ENCODE peak calls at places on chromosome 3, in four cellular contexts. One of them, this sample, is unnamed.

GRCh38 chr3:99498544-99499234 is 139.7 kb upstream of the COL8A1 start:
- DNase-seq in MM.1S: no peak
- DNase-seq in tibial artery: no peak
- DNase-seq in colonic mucosa: no peak
- DNase-seq in this sample: no peak

GRCh38 chr3:86914651-86915050 is 76.3 kb downstream of the VGLL3 start:
- DNase-seq in MM.1S: no peak
- DNase-seq in tibial artery: no peak
- DNase-seq in colonic mucosa: no peak
- DNase-seq in this sample: no peak

GRCh38 chr3:186993210-186993782 is 63.0 kb downstream of the ST6GAL1 start:
- DNase-seq in MM.1S: no peak
- DNase-seq in tibial artery: no peak
- DNase-seq in colonic mucosa: no peak
- DNase-seq in this sample: no peak

GRCh38 chr3:163058190-163058854 is 1561.7 kb downstream of the OTOL1 start:
- DNase-seq in tibial artery: no peak
- DNase-seq in MM.1S: no peak
- DNase-seq in colonic mucosa: peak
- DNase-seq in this sample: no peak

GRCh38 chr3:141368925-141369794 is 856 bp downstream of the ZBTB38 start:
- DNase-seq in tibial artery: no peak
- DNase-seq in MM.1S: peak
- DNase-seq in colonic mucosa: no peak
- DNase-seq in this sample: no peak

GRCh38 chr3:41117398-41117870 is 81.9 kb upstream of the CTNNB1 start:
- DNase-seq in colonic mucosa: peak
- DNase-seq in tibial artery: peak
- DNase-seq in MM.1S: peak
- DNase-seq in this sample: peak

GRCh38 chr3:15778332-15778858 is 19.4 kb downstream of the ANKRD28 start:
- DNase-seq in MM.1S: no peak
- DNase-seq in colonic mucosa: no peak
- DNase-seq in tibial artery: no peak
- DNase-seq in this sample: no peak

GRCh38 chr3:14141602-14142315 is 16.9 kb downstream of the TMEM43 start:
- DNase-seq in MM.1S: no peak
- DNase-seq in tibial artery: no peak
- DNase-seq in colonic mucosa: no peak
- DNase-seq in this sample: no peak

GRCh38 chr3:61894988-61895935 is 333.9 kb downstream of the PTPRG start:
- DNase-seq in colonic mucosa: peak
- DNase-seq in tibial artery: peak
- DNase-seq in MM.1S: peak
- DNase-seq in this sample: peak

GRCh38 chr3:107430214-107431047 is 53.2 kb downstream of the CCDC54 start:
- DNase-seq in colonic mucosa: peak
- DNase-seq in tibial artery: peak
- DNase-seq in MM.1S: peak
- DNase-seq in this sample: no peak

GRCh38 chr3:190566043-190566933 is 52.4 kb downstream of the IL1RAP start:
- DNase-seq in tibial artery: peak
- DNase-seq in MM.1S: no peak
- DNase-seq in colonic mucosa: peak
- DNase-seq in this sample: peak

GRCh38 chr3:168628549-168628948 is 532.8 kb upstream of the GOLIM4 start:
- DNase-seq in colonic mucosa: no peak
- DNase-seq in MM.1S: no peak
- DNase-seq in tibial artery: no peak
- DNase-seq in this sample: no peak

GRCh38 chr3:157914882-157915281 is 191.3 kb downstream of the SHOX2 start:
- DNase-seq in tibial artery: no peak
- DNase-seq in colonic mucosa: no peak
- DNase-seq in MM.1S: no peak
- DNase-seq in this sample: no peak

GRCh38 chr3:111033470-111034108 is 38.0 kb upstream of the NECTIN3 start:
- DNase-seq in colonic mucosa: no peak
- DNase-seq in tibial artery: no peak
- DNase-seq in MM.1S: no peak
- DNase-seq in this sample: no peak

GRCh38 chr3:23385327-23385726 is 182.2 kb downstream of the UBE2E2 start:
- DNase-seq in tibial artery: no peak
- DNase-seq in colonic mucosa: no peak
- DNase-seq in MM.1S: no peak
- DNase-seq in this sample: no peak

GRCh38 chr3:189710620-189711388 is 79.6 kb downstream of the TP63 start:
- DNase-seq in MM.1S: no peak
- DNase-seq in colonic mucosa: peak
- DNase-seq in tibial artery: no peak
- DNase-seq in this sample: no peak

GRCh38 chr3:107106316-107106715 is 270.9 kb upstream of the CCDC54 start:
- DNase-seq in tibial artery: no peak
- DNase-seq in colonic mucosa: no peak
- DNase-seq in MM.1S: no peak
- DNase-seq in this sample: no peak

GRCh38 chr3:156050918-156051317 is 69.5 kb upstream of the KCNAB1 start:
- DNase-seq in tibial artery: no peak
- DNase-seq in MM.1S: no peak
- DNase-seq in colonic mucosa: no peak
- DNase-seq in this sample: no peak

GRCh38 chr3:141863497-141863896 is 12.9 kb upstream of the ATP1B3 start:
- DNase-seq in MM.1S: no peak
- DNase-seq in tibial artery: no peak
- DNase-seq in colonic mucosa: no peak
- DNase-seq in this sample: no peak

GRCh38 chr3:176916777-176917176 is 280.5 kb downstream of the TBL1XR1 start:
- DNase-seq in tibial artery: no peak
- DNase-seq in MM.1S: no peak
- DNase-seq in colonic mucosa: peak
- DNase-seq in this sample: no peak

GRCh38 chr3:57544181-57545125 is at the start of gene DNAH12:
- DNase-seq in tibial artery: no peak
- DNase-seq in colonic mucosa: peak
- DNase-seq in MM.1S: no peak
- DNase-seq in this sample: no peak

GRCh38 chr3:169094204-169094603 is 569.3 kb downstream of the MECOM start:
- DNase-seq in MM.1S: no peak
- DNase-seq in tibial artery: no peak
- DNase-seq in colonic mucosa: no peak
- DNase-seq in this sample: no peak

GRCh38 chr3:82276992-82277391 is 515.5 kb upstream of the GBE1 start:
- DNase-seq in colonic mucosa: no peak
- DNase-seq in tibial artery: no peak
- DNase-seq in MM.1S: no peak
- DNase-seq in this sample: no peak

GRCh38 chr3:129034650-129035049 is 25.9 kb upstream of the GP9 start:
- DNase-seq in tibial artery: no peak
- DNase-seq in MM.1S: no peak
- DNase-seq in colonic mucosa: no peak
- DNase-seq in this sample: no peak

GRCh38 chr3:42746455-42747450 is 26.3 kb downstream of the CCDC13 start:
- DNase-seq in MM.1S: no peak
- DNase-seq in tibial artery: peak
- DNase-seq in colonic mucosa: no peak
- DNase-seq in this sample: peak

DNA sequence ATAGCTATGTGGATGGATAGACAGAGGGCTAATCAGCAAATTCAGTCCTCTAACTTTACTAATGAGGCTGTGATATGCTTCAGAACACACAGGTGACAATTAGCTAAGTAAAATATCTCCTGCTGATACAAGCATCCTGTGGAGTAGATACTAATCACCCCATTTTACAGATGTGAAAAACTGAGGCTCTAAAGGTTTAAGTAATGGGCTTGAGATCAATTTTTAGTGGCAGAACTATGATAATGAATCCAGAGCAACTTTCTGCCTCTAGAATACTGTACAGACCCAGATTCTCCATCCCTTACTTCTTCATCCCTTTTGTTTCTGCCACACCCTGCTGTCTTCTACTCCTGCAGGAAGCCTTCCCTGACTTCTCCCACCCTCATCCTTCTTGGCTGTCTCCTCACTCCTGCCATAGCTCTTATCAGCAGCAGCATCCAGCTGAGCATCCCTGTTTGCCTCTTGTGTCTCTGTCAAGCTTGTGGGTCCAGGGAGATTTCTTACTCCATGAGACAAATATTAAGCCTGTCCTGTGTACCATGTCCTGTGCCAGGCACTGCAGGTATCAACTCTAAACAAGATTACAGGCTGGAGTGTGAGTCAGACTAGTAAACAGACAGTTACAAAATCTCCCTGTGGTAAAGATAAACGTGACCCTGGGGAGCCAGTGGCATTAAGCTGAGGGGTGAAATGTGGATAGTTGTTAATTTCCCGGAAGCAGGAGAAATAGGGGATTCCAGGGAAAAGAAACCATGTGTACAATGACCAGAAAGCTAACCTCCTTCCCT is 39.2 kb downstream of the SLC6A11 start:
- DNase-seq in tibial artery: no peak
- DNase-seq in MM.1S: no peak
- DNase-seq in colonic mucosa: no peak
- DNase-seq in this sample: no peak
- H3K4me3 ChIP-seq in tibial artery: no peak
- H3K4me3 ChIP-seq in MM.1S: no peak
- H3K4me3 ChIP-seq in colonic mucosa: no peak
- H3K4me3 ChIP-seq in this sample: no peak

DNA sequence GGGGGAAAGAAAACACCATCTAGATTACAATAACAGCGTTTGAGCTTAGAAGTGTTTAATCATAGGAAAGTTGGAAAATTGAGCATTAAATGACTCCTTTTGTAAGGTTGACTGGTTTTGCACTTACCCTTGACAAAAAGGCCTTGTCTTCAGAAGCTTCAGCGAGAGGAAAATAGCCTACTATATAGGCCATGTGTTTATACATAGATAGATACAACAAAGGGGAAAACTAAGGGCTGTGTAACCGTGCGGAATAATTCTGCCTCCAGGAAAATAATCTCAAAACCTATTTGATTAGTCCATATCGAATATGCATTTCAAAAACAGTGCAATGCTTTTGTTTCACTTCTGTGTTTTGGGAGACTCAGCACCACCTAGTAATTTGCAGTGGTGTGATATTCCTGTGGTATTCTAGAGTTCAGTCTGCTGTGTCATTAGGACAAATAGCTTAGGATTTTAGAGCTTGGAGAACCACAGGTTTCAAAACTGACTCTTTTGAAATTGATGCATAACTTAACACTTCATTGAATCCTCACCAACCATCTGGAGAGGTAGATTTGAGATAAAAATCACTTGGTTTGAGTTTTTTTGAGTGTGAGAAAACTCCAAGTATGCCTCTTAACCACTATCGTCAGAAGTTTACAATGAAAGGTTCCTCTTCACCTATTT is 1.8 kb downstream of the ARHGAP31 start:
- DNase-seq in tibial artery: no peak
- DNase-seq in colonic mucosa: no peak
- DNase-seq in MM.1S: no peak
- DNase-seq in this sample: no peak
- H3K4me3 ChIP-seq in tibial artery: peak
- H3K4me3 ChIP-seq in colonic mucosa: no peak
- H3K4me3 ChIP-seq in MM.1S: peak
- H3K4me3 ChIP-seq in this sample: peak

DNA sequence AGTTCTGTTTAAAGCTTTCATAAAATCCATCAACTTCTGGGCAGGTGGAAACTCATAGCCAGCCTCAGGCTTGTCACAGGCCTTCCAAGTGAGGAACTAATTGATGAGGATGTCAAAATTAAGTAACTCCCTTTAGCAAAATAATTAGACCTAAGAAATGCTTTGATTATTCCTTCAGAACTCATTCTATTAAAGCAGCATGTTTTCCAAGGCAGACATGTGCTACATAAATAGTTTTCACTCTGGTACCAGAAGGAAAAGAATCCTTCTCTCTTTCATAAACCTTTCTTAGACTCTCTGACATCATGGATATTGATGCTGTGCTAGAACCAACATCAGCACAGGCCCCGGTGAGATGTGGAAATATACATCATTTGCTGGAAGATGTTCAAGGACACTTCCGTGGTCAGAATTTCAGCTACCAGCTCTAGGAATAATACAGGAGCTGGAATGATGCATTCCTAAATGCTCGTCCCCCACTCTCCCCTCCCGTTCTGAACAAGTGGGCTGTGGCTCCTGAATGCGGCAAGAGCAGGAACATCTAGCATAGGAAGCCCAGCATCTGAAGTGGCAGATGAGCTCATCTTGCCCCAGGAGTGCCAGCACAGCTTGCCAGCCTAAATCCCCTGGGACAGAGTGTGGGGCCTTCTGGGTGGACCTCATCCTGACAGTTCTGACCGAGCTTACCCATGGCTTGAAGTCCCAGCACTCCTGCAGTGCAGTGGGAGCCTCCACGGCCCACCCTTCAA is 82.4 kb downstream of the WWTR1 start:
- DNase-seq in colonic mucosa: peak
- DNase-seq in tibial artery: peak
- DNase-seq in MM.1S: no peak
- DNase-seq in this sample: no peak
- H3K4me3 ChIP-seq in colonic mucosa: no peak
- H3K4me3 ChIP-seq in tibial artery: peak
- H3K4me3 ChIP-seq in MM.1S: no peak
- H3K4me3 ChIP-seq in this sample: no peak

GRCh38 chr3:65549626-65549959 is 489.1 kb downstream of the MAGI1 start:
- DNase-seq in colonic mucosa: no peak
- DNase-seq in tibial artery: no peak
- DNase-seq in MM.1S: no peak
- DNase-seq in this sample: no peak
- H3K4me3 ChIP-seq in colonic mucosa: peak
- H3K4me3 ChIP-seq in tibial artery: peak
- H3K4me3 ChIP-seq in MM.1S: no peak
- H3K4me3 ChIP-seq in this sample: peak

GRCh38 chr3:52829906-52830463 is 487 bp downstream of the ITIH4 start:
- DNase-seq in colonic mucosa: no peak
- DNase-seq in tibial artery: no peak
- DNase-seq in MM.1S: no peak
- DNase-seq in this sample: no peak
- H3K4me3 ChIP-seq in colonic mucosa: no peak
- H3K4me3 ChIP-seq in tibial artery: peak
- H3K4me3 ChIP-seq in MM.1S: no peak
- H3K4me3 ChIP-seq in this sample: no peak

This sample was measured in right atrium auricular region.